ENCODE peak calls at places on chromosomes 6 and 20, in nine cellular contexts. One of them, this sample, is unnamed.

GRCh38 chr6:54988576-54988975 is 142.0 kb downstream of the FAM83B start:
- DNase-seq in stomach: no peak
- DNase-seq in left ventricle myocardium inferior: no peak
- DNase-seq in OCI-LY7: no peak
- DNase-seq in HL-60: no peak
- DNase-seq in neural crest cell: no peak
- DNase-seq in lower leg skin: no peak
- DNase-seq in CD4-positive, alpha-beta T cell: no peak
- DNase-seq in GM13977: no peak
- DNase-seq in this sample: no peak

GRCh38 chr20:10171864-10172751 is 46.5 kb upstream of the SNAP25 start:
- DNase-seq in stomach: peak
- DNase-seq in left ventricle myocardium inferior: no peak
- DNase-seq in OCI-LY7: no peak
- DNase-seq in HL-60: no peak
- DNase-seq in neural crest cell: peak
- DNase-seq in lower leg skin: no peak
- DNase-seq in CD4-positive, alpha-beta T cell: no peak
- DNase-seq in GM13977: no peak
- DNase-seq in this sample: peak

GRCh38 chr6:38143191-38144154 is 323.9 kb downstream of the ZFAND3 start:
- DNase-seq in stomach: no peak
- DNase-seq in left ventricle myocardium inferior: no peak
- DNase-seq in OCI-LY7: no peak
- DNase-seq in HL-60: no peak
- DNase-seq in neural crest cell: no peak
- DNase-seq in lower leg skin: no peak
- DNase-seq in CD4-positive, alpha-beta T cell: no peak
- DNase-seq in GM13977: no peak
- DNase-seq in this sample: no peak

GRCh38 chr20:18919996-18920395 is 106.4 kb downstream of the SCP2D1 start:
- DNase-seq in stomach: no peak
- DNase-seq in left ventricle myocardium inferior: no peak
- DNase-seq in OCI-LY7: no peak
- DNase-seq in HL-60: no peak
- DNase-seq in neural crest cell: no peak
- DNase-seq in lower leg skin: no peak
- DNase-seq in CD4-positive, alpha-beta T cell: no peak
- DNase-seq in GM13977: no peak
- DNase-seq in this sample: no peak

GRCh38 chr6:151141685-151142084 is 98.1 kb upstream of the AKAP12 start:
- DNase-seq in stomach: no peak
- DNase-seq in left ventricle myocardium inferior: peak
- DNase-seq in OCI-LY7: no peak
- DNase-seq in HL-60: no peak
- DNase-seq in neural crest cell: no peak
- DNase-seq in lower leg skin: no peak
- DNase-seq in CD4-positive, alpha-beta T cell: no peak
- DNase-seq in GM13977: no peak
- DNase-seq in this sample: no peak

GRCh38 chr20:61589055-61589385 is 337.0 kb downstream of the CDH4 start:
- DNase-seq in stomach: no peak
- DNase-seq in left ventricle myocardium inferior: no peak
- DNase-seq in OCI-LY7: no peak
- DNase-seq in HL-60: no peak
- DNase-seq in neural crest cell: no peak
- DNase-seq in lower leg skin: no peak
- DNase-seq in CD4-positive, alpha-beta T cell: no peak
- DNase-seq in GM13977: no peak
- DNase-seq in this sample: no peak

GRCh38 chr6:109660526-109660925 is 30.5 kb downstream of the AK9 start:
- DNase-seq in stomach: no peak
- DNase-seq in left ventricle myocardium inferior: no peak
- DNase-seq in OCI-LY7: no peak
- DNase-seq in HL-60: no peak
- DNase-seq in neural crest cell: no peak
- DNase-seq in lower leg skin: no peak
- DNase-seq in CD4-positive, alpha-beta T cell: no peak
- DNase-seq in GM13977: no peak
- DNase-seq in this sample: no peak

GRCh38 chr6:24991748-24992467 is 56.1 kb upstream of the RIPOR2 start:
- DNase-seq in stomach: peak
- DNase-seq in left ventricle myocardium inferior: no peak
- DNase-seq in OCI-LY7: peak
- DNase-seq in HL-60: peak
- DNase-seq in neural crest cell: peak
- DNase-seq in lower leg skin: no peak
- DNase-seq in CD4-positive, alpha-beta T cell: peak
- DNase-seq in GM13977: peak
- DNase-seq in this sample: peak

GRCh38 chr6:13445005-13445743 is 42.2 kb downstream of the GFOD1 start:
- DNase-seq in stomach: peak
- DNase-seq in left ventricle myocardium inferior: peak
- DNase-seq in OCI-LY7: no peak
- DNase-seq in HL-60: peak
- DNase-seq in neural crest cell: no peak
- DNase-seq in lower leg skin: peak
- DNase-seq in CD4-positive, alpha-beta T cell: peak
- DNase-seq in GM13977: no peak
- DNase-seq in this sample: no peak

GRCh38 chr6:2708456-2708855 is 42.3 kb downstream of the MYLK4 start:
- DNase-seq in stomach: no peak
- DNase-seq in left ventricle myocardium inferior: no peak
- DNase-seq in OCI-LY7: no peak
- DNase-seq in HL-60: no peak
- DNase-seq in neural crest cell: no peak
- DNase-seq in lower leg skin: no peak
- DNase-seq in CD4-positive, alpha-beta T cell: no peak
- DNase-seq in GM13977: no peak
- DNase-seq in this sample: no peak

GRCh38 chr6:42068173-42068572 is 17.8 kb downstream of the TAF8 start:
- DNase-seq in stomach: no peak
- DNase-seq in left ventricle myocardium inferior: no peak
- DNase-seq in OCI-LY7: no peak
- DNase-seq in HL-60: no peak
- DNase-seq in neural crest cell: no peak
- DNase-seq in lower leg skin: no peak
- DNase-seq in CD4-positive, alpha-beta T cell: no peak
- DNase-seq in GM13977: no peak
- DNase-seq in this sample: no peak

GRCh38 chr6:42073287-42073686 is 23.0 kb downstream of the TAF8 start:
- DNase-seq in stomach: no peak
- DNase-seq in left ventricle myocardium inferior: no peak
- DNase-seq in OCI-LY7: no peak
- DNase-seq in HL-60: no peak
- DNase-seq in neural crest cell: no peak
- DNase-seq in lower leg skin: no peak
- DNase-seq in CD4-positive, alpha-beta T cell: no peak
- DNase-seq in GM13977: no peak
- DNase-seq in this sample: no peak

GRCh38 chr6:42071881-42072583 is 21.7 kb downstream of the TAF8 start:
- DNase-seq in stomach: no peak
- DNase-seq in left ventricle myocardium inferior: no peak
- DNase-seq in OCI-LY7: no peak
- DNase-seq in HL-60: no peak
- DNase-seq in neural crest cell: no peak
- DNase-seq in lower leg skin: no peak
- DNase-seq in CD4-positive, alpha-beta T cell: no peak
- DNase-seq in GM13977: no peak
- DNase-seq in this sample: no peak

GRCh38 chr6:42066156-42066555 is 15.8 kb downstream of the TAF8 start:
- DNase-seq in stomach: no peak
- DNase-seq in left ventricle myocardium inferior: no peak
- DNase-seq in OCI-LY7: no peak
- DNase-seq in HL-60: no peak
- DNase-seq in neural crest cell: no peak
- DNase-seq in lower leg skin: no peak
- DNase-seq in CD4-positive, alpha-beta T cell: no peak
- DNase-seq in GM13977: no peak
- DNase-seq in this sample: no peak

DNA sequence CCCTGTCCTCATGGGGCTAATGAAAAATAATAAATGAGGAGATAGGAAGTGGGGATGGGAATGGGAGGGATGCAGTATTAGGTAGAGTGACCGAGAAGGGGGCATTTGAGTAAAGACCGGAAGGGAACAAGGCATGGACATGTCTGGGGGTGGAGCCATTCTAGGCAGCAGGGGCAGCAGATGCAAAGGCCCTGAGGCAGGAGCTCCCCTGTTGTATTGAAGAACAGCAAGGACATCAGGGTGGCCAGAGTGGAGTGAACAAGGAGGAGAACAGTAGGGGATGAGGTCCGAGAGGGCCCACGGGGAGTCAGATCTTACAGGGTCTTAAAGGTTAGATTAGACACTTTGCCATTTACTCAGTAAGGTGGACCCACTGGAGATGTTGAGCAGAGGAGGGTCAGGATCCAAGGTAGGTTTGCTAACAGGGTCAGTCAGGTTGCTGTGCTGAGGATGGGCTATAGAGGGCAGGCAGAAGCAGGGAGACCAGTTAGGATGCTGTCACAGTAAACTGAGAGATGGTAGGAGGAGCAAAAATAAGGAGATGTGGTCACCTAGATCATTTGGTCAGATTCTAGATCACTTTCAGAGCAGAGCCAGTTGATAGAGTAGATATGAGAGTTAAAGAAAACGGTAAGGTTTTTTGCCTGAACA is 18.7 kb downstream of the TAF8 start:
- DNase-seq in stomach: no peak
- DNase-seq in left ventricle myocardium inferior: no peak
- DNase-seq in OCI-LY7: no peak
- DNase-seq in HL-60: no peak
- DNase-seq in neural crest cell: no peak
- DNase-seq in lower leg skin: no peak
- DNase-seq in CD4-positive, alpha-beta T cell: no peak
- DNase-seq in GM13977: no peak
- DNase-seq in this sample: no peak
- TF ChIP-seq CTCF in stomach: no peak
- TF ChIP-seq CTCF in left ventricle myocardium inferior: no peak
- TF ChIP-seq CTCF in OCI-LY7: no peak
- TF ChIP-seq CTCF in HL-60: no peak
- TF ChIP-seq CTCF in neural crest cell: no peak
- TF ChIP-seq CTCF in lower leg skin: no peak
- TF ChIP-seq CTCF in CD4-positive, alpha-beta T cell: no peak
- TF ChIP-seq CTCF in GM13977: no peak
- TF ChIP-seq CTCF in this sample: no peak

DNA sequence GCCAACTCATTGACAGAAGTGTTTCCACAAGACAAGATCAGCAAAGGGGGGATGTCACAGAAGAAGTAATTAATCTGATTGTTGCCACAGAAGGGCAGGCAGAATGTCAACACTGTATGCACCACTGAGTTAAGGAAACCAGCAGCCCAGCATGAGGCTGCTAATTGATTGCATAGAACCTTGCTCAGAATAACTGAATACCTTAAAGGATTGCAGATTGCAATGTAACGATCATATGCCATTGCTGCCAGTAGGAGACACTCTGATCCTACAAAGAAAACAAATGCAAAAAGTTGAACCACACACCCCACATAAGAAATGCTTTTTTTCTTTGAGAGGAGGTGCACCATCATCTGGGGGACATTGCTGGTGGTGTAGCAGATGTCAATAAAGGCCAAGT is 13.1 kb downstream of the OR5V1 start:
- DNase-seq in stomach: no peak
- DNase-seq in left ventricle myocardium inferior: no peak
- DNase-seq in OCI-LY7: no peak
- DNase-seq in HL-60: no peak
- DNase-seq in neural crest cell: no peak
- DNase-seq in lower leg skin: no peak
- DNase-seq in CD4-positive, alpha-beta T cell: no peak
- DNase-seq in GM13977: no peak
- DNase-seq in this sample: no peak
- TF ChIP-seq CTCF in stomach: no peak
- TF ChIP-seq CTCF in left ventricle myocardium inferior: no peak
- TF ChIP-seq CTCF in OCI-LY7: peak
- TF ChIP-seq CTCF in HL-60: no peak
- TF ChIP-seq CTCF in neural crest cell: no peak
- TF ChIP-seq CTCF in lower leg skin: no peak
- TF ChIP-seq CTCF in CD4-positive, alpha-beta T cell: no peak
- TF ChIP-seq CTCF in GM13977: no peak
- TF ChIP-seq CTCF in this sample: no peak

GRCh38 chr6:118648866-118649554 is 2.4 kb downstream of the CEP85L start:
- DNase-seq in stomach: no peak
- DNase-seq in left ventricle myocardium inferior: no peak
- DNase-seq in OCI-LY7: no peak
- DNase-seq in HL-60: no peak
- DNase-seq in neural crest cell: no peak
- DNase-seq in lower leg skin: no peak
- DNase-seq in CD4-positive, alpha-beta T cell: no peak
- DNase-seq in GM13977: no peak
- DNase-seq in this sample: no peak

GRCh38 chr6:118649918-118650499 is 1.4 kb downstream of the CEP85L start:
- DNase-seq in stomach: no peak
- DNase-seq in left ventricle myocardium inferior: no peak
- DNase-seq in OCI-LY7: no peak
- DNase-seq in HL-60: no peak
- DNase-seq in neural crest cell: no peak
- DNase-seq in lower leg skin: no peak
- DNase-seq in CD4-positive, alpha-beta T cell: no peak
- DNase-seq in GM13977: no peak
- DNase-seq in this sample: no peak

GRCh38 chr6:118651282-118652050 is at the start of gene CEP85L:
- DNase-seq in stomach: peak
- DNase-seq in left ventricle myocardium inferior: peak
- DNase-seq in OCI-LY7: peak
- DNase-seq in HL-60: peak
- DNase-seq in neural crest cell: peak
- DNase-seq in lower leg skin: peak
- DNase-seq in CD4-positive, alpha-beta T cell: peak
- DNase-seq in GM13977: peak
- DNase-seq in this sample: peak

GRCh38 chr6:118652051-118652699 is 784 bp upstream of the CEP85L start:
- DNase-seq in stomach: no peak
- DNase-seq in left ventricle myocardium inferior: no peak
- DNase-seq in OCI-LY7: peak
- DNase-seq in HL-60: no peak
- DNase-seq in neural crest cell: no peak
- DNase-seq in lower leg skin: no peak
- DNase-seq in CD4-positive, alpha-beta T cell: no peak
- DNase-seq in GM13977: no peak
- DNase-seq in this sample: no peak

GRCh38 chr6:118650500-118651281 is 700 bp downstream of the CEP85L start:
- DNase-seq in stomach: peak
- DNase-seq in left ventricle myocardium inferior: peak
- DNase-seq in OCI-LY7: peak
- DNase-seq in HL-60: no peak
- DNase-seq in neural crest cell: peak
- DNase-seq in lower leg skin: peak
- DNase-seq in CD4-positive, alpha-beta T cell: peak
- DNase-seq in GM13977: peak
- DNase-seq in this sample: peak
- TF ChIP-seq CTCF in stomach: no peak
- TF ChIP-seq CTCF in left ventricle myocardium inferior: peak
- TF ChIP-seq CTCF in OCI-LY7: peak
- TF ChIP-seq CTCF in HL-60: no peak
- TF ChIP-seq CTCF in neural crest cell: peak
- TF ChIP-seq CTCF in lower leg skin: no peak
- TF ChIP-seq CTCF in CD4-positive, alpha-beta T cell: no peak
- TF ChIP-seq CTCF in GM13977: no peak
- TF ChIP-seq CTCF in this sample: no peak

DNA sequence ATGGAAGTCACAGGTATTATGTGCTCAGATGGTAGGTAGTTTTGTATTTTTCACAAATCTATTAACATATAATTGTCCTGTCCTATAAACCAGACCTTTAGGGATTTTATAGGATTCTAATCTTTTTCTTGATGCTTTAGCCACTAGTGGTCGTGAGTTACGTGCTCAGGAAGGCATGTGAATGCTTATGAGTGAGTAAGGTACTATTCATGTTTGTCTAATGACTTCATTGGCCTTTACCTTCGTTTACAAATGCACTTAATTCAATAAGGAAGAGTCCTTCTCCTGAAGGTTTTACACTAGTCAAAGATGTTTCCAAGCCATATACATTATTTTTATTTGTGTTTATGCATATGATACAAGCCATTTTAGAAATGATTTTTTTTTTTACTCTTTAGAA is 23.0 kb downstream of the PACRG start:
- DNase-seq in stomach: no peak
- DNase-seq in left ventricle myocardium inferior: no peak
- DNase-seq in OCI-LY7: no peak
- DNase-seq in HL-60: no peak
- DNase-seq in neural crest cell: no peak
- DNase-seq in lower leg skin: no peak
- DNase-seq in CD4-positive, alpha-beta T cell: no peak
- DNase-seq in GM13977: no peak
- DNase-seq in this sample: no peak
- TF ChIP-seq CTCF in stomach: no peak
- TF ChIP-seq CTCF in left ventricle myocardium inferior: no peak
- TF ChIP-seq CTCF in OCI-LY7: no peak
- TF ChIP-seq CTCF in HL-60: no peak
- TF ChIP-seq CTCF in neural crest cell: no peak
- TF ChIP-seq CTCF in lower leg skin: no peak
- TF ChIP-seq CTCF in CD4-positive, alpha-beta T cell: no peak
- TF ChIP-seq CTCF in GM13977: no peak
- TF ChIP-seq CTCF in this sample: no peak